ENCODE peak calls at places on chromosomes 7 and 10, in eight cellular contexts. G is activated CD8-positive, alpha-beta T cell treated with anti-CD3 and anti-CD28 coated beads for 36 hours; C is lung; Y is stomach; A is GM13976; R is psoas muscle; W is endothelial cell; T is neural crest cell. J is an unnamed sample.

GRCh38 chr10:71959526-71959925 is 4.7 kb upstream of the CHST3 start:
- DNase-seq in G (no peak), C (no peak), Y (no peak), A (no peak), R (no peak), W (no peak), T (no peak), J (no peak)

GRCh38 chr10:285216-285967 is 150.1 kb downstream of the ZMYND11 start:
- DNase-seq in G (peak), C (no peak), Y (no peak), A (no peak), R (no peak), W (no peak), T (no peak), J (no peak)

GRCh38 chr7:34844936-34845665 is 187.1 kb downstream of the NPSR1 start:
- DNase-seq in G (peak), C (no peak), Y (no peak), A (no peak), R (no peak), W (no peak), T (no peak), J (no peak)

GRCh38 chr7:130380121-130380860 is at the start of gene CPA1:
- DNase-seq in G (no peak), C (no peak), Y (no peak), A (no peak), R (no peak), W (no peak), T (no peak), J (no peak)

GRCh38 chr7:142933624-142934023 is at the start of gene TRPV5:
- DNase-seq in G (no peak), C (no peak), Y (no peak), A (no peak), R (no peak), W (no peak), T (no peak), J (no peak)

GRCh38 chr7:130695840-130696239 is 9.5 kb upstream of the TSGA13 start:
- DNase-seq in G (no peak), C (no peak), Y (no peak), A (peak), R (no peak), W (no peak), T (no peak), J (peak)

GRCh38 chr10:70433581-70434280 is 7.8 kb downstream of the NODAL start:
- DNase-seq in G (no peak), C (no peak), Y (no peak), A (no peak), R (no peak), W (no peak), T (no peak), J (no peak)

GRCh38 chr7:134939136-134939535 is 47.2 kb upstream of the AGBL3 start:
- DNase-seq in G (no peak), C (no peak), Y (no peak), A (no peak), R (no peak), W (no peak), T (no peak), J (no peak)

GRCh38 chr10:53846809-53847208 is 954.2 kb downstream of the PCDH15 start:
- DNase-seq in G (no peak), C (no peak), Y (no peak), A (no peak), R (no peak), W (no peak), T (no peak), J (no peak)

GRCh38 chr10:62380002-62380401 is 5.8 kb downstream of the ZNF365 start:
- DNase-seq in G (no peak), C (no peak), Y (no peak), A (no peak), R (no peak), W (no peak), T (no peak), J (no peak)

GRCh38 chr10:122341141-122341810 is 33.2 kb upstream of the PLEKHA1 start:
- DNase-seq in G (no peak), C (peak), Y (no peak), A (no peak), R (no peak), W (no peak), T (no peak), J (no peak)

GRCh38 chr7:13800694-13801448 is 188.6 kb downstream of the ETV1 start:
- DNase-seq in G (peak), C (no peak), Y (peak), A (no peak), R (no peak), W (no peak), T (no peak), J (no peak)

GRCh38 chr10:24468281-24468751 is 255.4 kb downstream of the ARHGAP21 start:
- DNase-seq in G (no peak), C (no peak), Y (peak), A (no peak), R (peak), W (no peak), T (no peak), J (no peak)

GRCh38 chr7:102925962-102926825 is 13.4 kb downstream of the LRRC17 start:
- DNase-seq in G (no peak), C (no peak), Y (no peak), A (no peak), R (no peak), W (no peak), T (no peak), J (no peak)

GRCh38 chr10:42952358-42952757 is 124.5 kb upstream of the RET start:
- DNase-seq in G (no peak), C (peak), Y (peak), A (no peak), R (peak), W (peak), T (peak), J (no peak)

GRCh38 chr7:140478361-140479061 is 794 bp downstream of the MKRN1 start:
- DNase-seq in G (peak), C (peak), Y (no peak), A (peak), R (peak), W (peak), T (peak), J (peak)

GRCh38 chr10:60414111-60414510 is 24.4 kb upstream of the ANK3 start:
- DNase-seq in G (no peak), C (no peak), Y (no peak), A (no peak), R (no peak), W (no peak), T (no peak), J (no peak)
- TF ChIP-seq CTCF in G (no peak), C (no peak), Y (no peak), A (no peak), R (no peak), W (no peak), T (no peak), J (no peak)

GRCh38 chr10:34223658-34224057 is 591.4 kb downstream of the PARD3 start:
- DNase-seq in G (peak), C (no peak), Y (no peak), A (no peak), R (no peak), W (no peak), T (no peak), J (no peak)
- TF ChIP-seq CTCF in G (no peak), C (no peak), Y (no peak), A (no peak), R (no peak), W (no peak), T (no peak), J (no peak)

GRCh38 chr10:89129850-89130396 is 77.2 kb downstream of the CH25H start:
- DNase-seq in G (no peak), C (peak), Y (no peak), A (no peak), R (no peak), W (no peak), T (no peak), J (no peak)

GRCh38 chr10:89138755-89139154 is 68.4 kb downstream of the CH25H start:
- DNase-seq in G (no peak), C (no peak), Y (no peak), A (no peak), R (no peak), W (no peak), T (no peak), J (no peak)

DNA sequence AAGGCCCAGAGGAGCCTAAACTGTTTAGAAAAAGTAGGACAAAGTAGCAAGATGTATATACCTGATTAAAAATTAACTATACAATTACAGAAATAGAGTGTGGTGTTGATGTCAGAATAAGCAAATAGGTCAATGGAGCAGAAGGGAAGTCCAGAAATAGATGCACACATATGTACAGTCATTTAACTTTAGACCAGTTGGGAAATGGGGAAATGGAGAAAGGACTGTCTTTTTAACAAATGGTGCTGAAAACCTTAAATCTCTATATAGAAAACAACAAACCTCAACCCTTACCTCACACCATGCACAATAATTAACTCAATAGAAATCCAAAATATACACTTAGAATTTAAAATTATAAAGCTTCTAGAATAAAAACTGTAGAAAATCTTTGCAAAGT is 72.2 kb downstream of the CH25H start:
- DNase-seq in G (no peak), C (no peak), Y (no peak), A (peak), R (no peak), W (no peak), T (no peak), J (peak)
- TF ChIP-seq CTCF in G (no peak), C (no peak), Y (no peak), A (no peak), R (no peak), W (no peak), T (no peak), J (no peak)

GRCh38 chr10:92436611-92437010 is 137.3 kb downstream of the IDE start:
- DNase-seq in G (no peak), C (no peak), Y (no peak), A (no peak), R (no peak), W (no peak), T (no peak), J (no peak)
- TF ChIP-seq CTCF in G (no peak), C (no peak), Y (no peak), A (no peak), R (no peak), W (no peak), T (no peak), J (no peak)

DNA sequence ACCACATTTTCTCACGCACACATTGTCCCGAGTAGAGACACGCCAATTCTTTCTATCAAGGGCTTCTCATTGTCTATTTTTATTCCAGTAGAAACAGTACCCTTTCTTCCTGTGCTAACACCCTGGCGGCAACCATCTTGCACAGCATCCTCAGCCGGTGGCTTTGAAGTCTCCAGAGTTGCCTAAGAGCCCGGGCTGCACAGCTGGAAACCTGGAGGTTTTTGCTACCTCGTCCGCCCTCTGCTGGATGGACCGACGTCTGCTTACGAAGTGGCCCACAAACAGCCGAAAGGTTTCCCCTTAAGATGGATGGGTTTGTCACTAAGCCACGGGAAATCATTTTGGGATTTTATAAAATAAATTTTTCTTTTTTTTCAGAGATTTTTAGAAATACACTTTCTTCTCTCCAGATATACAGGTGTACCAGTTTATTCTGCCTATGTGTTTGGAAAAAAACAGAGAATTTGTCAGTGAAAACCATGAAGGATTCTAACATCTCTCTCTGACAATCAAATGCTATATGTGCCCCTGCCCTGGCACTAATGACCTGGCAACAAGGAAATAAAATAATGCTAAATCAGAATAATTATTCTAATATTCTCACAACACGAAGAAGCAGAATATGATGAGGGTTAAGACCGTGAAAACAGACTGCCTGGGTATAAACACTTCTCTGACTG is 81.8 kb upstream of the FAM204A start:
- DNase-seq in G (peak), C (peak), Y (peak), A (peak), R (peak), W (peak), T (peak), J (peak)
- TF ChIP-seq CTCF in G (peak), C (peak), Y (peak), A (peak), R (peak), W (peak), T (peak), J (peak)

GRCh38 chr10:58104419-58104818 is 163.3 kb downstream of the IPMK start:
- DNase-seq in G (no peak), C (no peak), Y (no peak), A (no peak), R (no peak), W (no peak), T (no peak), J (no peak)
- TF ChIP-seq CTCF in G (no peak), C (no peak), Y (no peak), A (no peak), R (no peak), W (no peak), T (no peak), J (no peak)